ENCODE peak calls at places on chromosome 9, in five cellular contexts. V, B, L, M and N are unnamed samples.

GRCh38 chr9:105484226-105484625 is 36.4 kb downstream of the FSD1L start:
- DNase-seq in V (no peak), B (no peak), L (no peak), M (no peak), N (no peak)

GRCh38 chr9:19232117-19232829 is 1.8 kb downstream of the DENND4C start:
- DNase-seq in V (no peak), B (no peak), L (peak; percentile 2), M (no peak), N (no peak)

GRCh38 chr9:116798521-116798920 is 111.4 kb downstream of the TRIM32 start:
- DNase-seq in V (no peak), B (no peak), L (no peak), M (no peak), N (no peak)

GRCh38 chr9:71758785-71759184 is 9.5 kb downstream of the CEMIP2 start:
- DNase-seq in V (no peak), B (no peak), L (peak; percentile 50), M (peak; percentile 54), N (no peak)

GRCh38 chr9:115006660-115007059 is 76.3 kb upstream of the TNFSF8 start:
- DNase-seq in V (no peak), B (no peak), L (peak; percentile 83), M (no peak), N (no peak)

GRCh38 chr9:37617161-37617560 is 24.8 kb upstream of the TOMM5 start:
- DNase-seq in V (no peak), B (no peak), L (no peak), M (no peak), N (no peak)

GRCh38 chr9:84975926-84976325 is 306.4 kb downstream of the NTRK2 start:
- DNase-seq in V (no peak), B (no peak), L (no peak), M (no peak), N (no peak)

GRCh38 chr9:99199938-99200539 is 21.7 kb downstream of the ALG2 start:
- DNase-seq in V (no peak), B (no peak), L (no peak), M (no peak), N (no peak)

GRCh38 chr9:91734371-91734981 is 215.6 kb downstream of the ROR2 start:
- DNase-seq in V (peak; percentile 76), B (no peak), L (peak; percentile 58), M (peak; percentile 27), N (peak; percentile 87)

GRCh38 chr9:127280880-127281660 is 16.5 kb downstream of the GARNL3 start:
- DNase-seq in V (no peak), B (no peak), L (no peak), M (no peak), N (no peak)

GRCh38 chr9:33044162-33044673 is 19.1 kb downstream of the DNAJA1 start:
- DNase-seq in V (peak; percentile 87), B (peak; percentile 79), L (peak; percentile 93), M (no peak), N (peak; percentile 68)

GRCh38 chr9:132651259-132651658 is 18.5 kb downstream of the DDX31 start:
- DNase-seq in V (peak; percentile 47), B (no peak), L (peak; percentile 98), M (no peak), N (peak; percentile 40)

GRCh38 chr9:70480405-70480980 is 66.0 kb upstream of the KLF9 start:
- DNase-seq in V (peak; percentile 87), B (peak; percentile 89), L (peak; percentile 90), M (no peak), N (no peak)

GRCh38 chr9:92044945-92045344 is 70.3 kb downstream of the SPTLC1 start:
- DNase-seq in V (no peak), B (no peak), L (no peak), M (no peak), N (no peak)

GRCh38 chr9:23850242-23851023 is 24.4 kb upstream of the ELAVL2 start:
- DNase-seq in V (no peak), B (no peak), L (no peak), M (no peak), N (no peak)

GRCh38 chr9:120571443-120572257 is 8.3 kb downstream of the CDK5RAP2 start:
- DNase-seq in V (no peak), B (peak; percentile 83), L (peak; percentile 85), M (no peak), N (no peak)

GRCh38 chr9:97846347-97846746 is 6.7 kb upstream of the FOXE1 start:
- DNase-seq in V (no peak), B (no peak), L (no peak), M (no peak), N (no peak)

GRCh38 chr9:35616681-35617459 is 1.3 kb downstream of the CD72 start:
- DNase-seq in V (peak; percentile 82), B (peak; percentile 33), L (peak; percentile 69), M (no peak), N (no peak)

GRCh38 chr9:98047002-98047401 is 9.5 kb upstream of the NANS start:
- DNase-seq in V (no peak), B (no peak), L (no peak), M (no peak), N (no peak)

GRCh38 chr9:78811562-78812276 is 514.8 kb downstream of the PSAT1 start:
- DNase-seq in V (no peak), B (no peak), L (peak; percentile 61), M (no peak), N (peak; percentile 47)

GRCh38 chr9:93427655-93428379 is 23.7 kb upstream of the FAM120A start:
- DNase-seq in V (peak; percentile 54), B (no peak), L (no peak), M (no peak), N (no peak)

GRCh38 chr9:89863141-89863540 is 258.3 kb downstream of the GADD45G start:
- DNase-seq in V (no peak), B (no peak), L (no peak), M (no peak), N (no peak)

GRCh38 chr9:89837152-89837551 is 232.3 kb downstream of the GADD45G start:
- DNase-seq in V (no peak), B (peak; percentile 26), L (no peak), M (no peak), N (no peak)

GRCh38 chr9:84501587-84501986 is 161.0 kb upstream of the SLC28A3 start:
- DNase-seq in V (no peak), B (no peak), L (no peak), M (no peak), N (no peak)

GRCh38 chr9:122930541-122930932 is 775 bp downstream of the ZBTB26 start:
- DNase-seq in V (no peak), B (no peak), L (no peak), M (no peak), N (no peak)

GRCh38 chr9:122931851-122932199 is 513 bp upstream of the ZBTB26 start:
- DNase-seq in V (no peak), B (no peak), L (peak; percentile 43), M (no peak), N (no peak)

GRCh38 chr9:122929803-122930354 is 1.4 kb downstream of the ZBTB26 start:
- DNase-seq in V (no peak), B (no peak), L (no peak), M (no peak), N (no peak)

GRCh38 chr9:122936464-122936863 is 4.4 kb upstream of the RABGAP1 start:
- DNase-seq in V (no peak), B (no peak), L (no peak), M (no peak), N (no peak)

GRCh38 chr9:122930933-122931850 is at the start of gene ZBTB26:
- DNase-seq in V (peak; percentile 96), B (peak; percentile 89), L (peak; percentile 89), M (peak; percentile 90), N (peak; percentile 99)
- TF ChIP-seq POLR2A in V (peak; percentile 68), B (no peak), L (peak; percentile 77), M (peak; percentile 61), N (peak; percentile 87)

GRCh38 chr9:112034216-112034611 is 137.6 kb downstream of the UGCG start:
- DNase-seq in V (no peak), B (no peak), L (no peak), M (no peak), N (no peak)
- TF ChIP-seq POLR2A in V (no peak), B (no peak), L (no peak), M (no peak), N (no peak)

DNA sequence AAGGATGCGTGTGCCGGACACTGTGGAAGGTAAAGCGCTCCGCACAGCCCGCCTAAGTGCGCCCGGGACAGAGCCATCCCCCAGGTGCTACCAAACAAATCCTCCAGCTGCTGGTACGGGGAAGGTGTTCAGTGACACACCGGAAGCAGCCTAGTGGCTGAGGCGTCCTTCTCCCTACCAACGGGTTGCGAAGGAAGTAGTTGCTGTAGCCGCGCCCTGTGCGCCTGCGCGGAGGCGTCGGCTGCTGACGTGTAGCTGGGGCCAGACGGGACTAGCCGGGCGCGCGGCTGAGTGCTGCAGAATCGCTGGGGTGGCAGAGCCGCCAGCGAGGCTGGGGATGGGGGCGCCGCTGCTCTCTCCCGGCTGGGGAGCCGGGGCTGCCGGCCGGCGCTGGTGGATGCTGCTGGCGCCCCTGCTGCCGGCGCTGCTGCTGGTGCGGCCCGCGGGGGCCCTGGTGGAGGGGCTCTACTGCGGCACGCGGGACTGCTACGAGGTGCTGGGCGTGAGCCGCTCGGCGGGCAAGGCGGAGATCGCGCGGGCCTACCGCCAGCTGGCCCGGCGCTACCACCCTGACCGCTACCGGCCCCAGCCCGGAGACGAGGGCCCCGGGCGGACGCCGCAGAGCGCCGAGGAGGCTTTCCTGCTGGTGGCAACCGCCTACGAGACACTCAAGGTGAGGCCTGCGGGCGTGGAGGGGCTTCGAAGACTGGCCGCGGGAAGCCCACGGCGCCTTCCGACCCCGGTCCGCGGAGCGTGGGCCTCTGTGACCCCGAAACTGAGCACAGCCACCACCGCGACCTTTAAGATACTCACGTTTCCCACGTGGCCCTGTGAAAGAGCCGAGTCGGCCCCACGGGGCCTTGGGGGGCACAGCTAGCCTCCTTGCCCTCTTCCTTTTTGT is at the start of gene DNAJC25:
- DNase-seq in V (peak; percentile 97), B (peak; percentile 97), L (peak; percentile 99), M (peak; percentile 97), N (peak; percentile 100)
- TF ChIP-seq POLR2A in V (peak; percentile 98), B (peak; percentile 85), L (peak; percentile 100), M (peak; percentile 99), N (peak; percentile 99)

DNA sequence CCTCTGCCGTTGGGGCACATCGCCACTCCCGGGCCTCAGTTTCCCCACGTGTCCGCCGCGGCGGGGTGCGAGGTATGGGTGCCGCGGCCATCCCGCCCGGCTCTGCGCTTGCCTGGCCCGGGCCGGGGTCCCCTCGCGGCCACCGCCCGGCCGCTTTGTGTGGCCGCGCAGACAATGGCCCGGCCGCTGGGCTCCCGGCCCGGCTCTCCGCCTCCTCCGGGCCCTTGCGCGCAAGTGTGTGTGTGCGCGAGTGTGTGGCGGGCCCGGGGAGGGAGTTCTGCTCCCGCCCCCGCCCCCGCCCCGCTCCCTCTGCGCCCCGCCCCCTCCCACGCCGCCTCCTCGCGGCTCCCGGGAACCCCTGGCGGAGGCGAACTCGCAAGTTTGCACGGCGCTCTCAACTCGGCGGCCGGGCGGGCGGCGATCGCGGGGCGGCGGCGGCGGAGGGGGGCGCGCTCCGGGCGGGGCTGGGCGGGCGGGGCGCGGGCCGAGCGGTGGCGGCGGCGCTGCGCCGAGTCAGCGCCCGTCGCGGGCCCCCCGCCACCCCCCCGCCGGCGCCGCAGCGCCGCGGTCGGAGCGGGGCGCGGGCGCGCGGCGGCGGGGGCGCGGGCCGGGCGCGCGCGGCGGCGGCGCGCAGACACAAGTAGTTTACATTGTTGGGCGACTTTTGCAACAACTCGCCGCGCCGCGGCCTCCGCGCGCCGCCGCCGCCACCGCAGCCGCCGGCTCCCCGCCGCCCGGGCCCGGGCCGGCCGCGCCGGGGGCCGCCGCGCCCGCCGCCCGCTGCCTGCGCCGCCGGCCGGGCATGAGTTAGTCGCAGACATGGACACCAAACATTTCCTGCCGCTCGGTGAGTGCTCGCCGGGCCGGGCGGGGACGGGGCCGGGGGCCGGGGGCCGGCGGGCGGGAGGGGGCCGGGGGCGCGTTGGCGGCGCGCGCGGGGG is at the start of gene RXRA:
- DNase-seq in V (peak; percentile 91), B (peak; percentile 70), L (peak; percentile 80), M (no peak), N (peak; percentile 98)
- TF ChIP-seq POLR2A in V (peak; percentile 47), B (no peak), L (peak; percentile 84), M (peak; percentile 42), N (peak; percentile 52)